ENCODE peak calls at places on chromosomes 4 and X, in nine cellular contexts. Z is CD4-positive, alpha-beta T cell; Y is GM13977; J is stomach; W is choroid plexus epithelial cell; Q is BJ; S is AG10803; I is tibial artery; U is neural crest cell. P is an unnamed sample.

GRCh38 chr4:118683513-118683912 is 1.7 kb upstream of the METTL14 start:
- DNase-seq in Z (no peak), U (no peak), S (no peak), Q (no peak), W (peak), Y (no peak), I (no peak), J (no peak), P (no peak)

GRCh38 chr4:156390599-156391296 is 437.1 kb upstream of the CTSO start:
- DNase-seq in Q (no peak), I (no peak), J (no peak), Y (no peak), S (peak), Z (no peak), W (peak), U (no peak), P (no peak)

GRCh38 chr4:48337726-48338125 is 3.6 kb upstream of the SLAIN2 start:
- DNase-seq in S (no peak), Y (no peak), I (no peak), Z (no peak), W (no peak), J (no peak), Q (no peak), U (no peak), P (no peak)

GRCh38 chrX:15956684-15957083 is 102.1 kb upstream of the AP1S2 start:
- DNase-seq in J (no peak), S (no peak), I (no peak), Z (no peak), W (peak), U (no peak), Y (no peak), Q (no peak), P (no peak)

GRCh38 chr4:165210566-165210965 is 3.2 kb downstream of the KLHL2 start:
- DNase-seq in Z (no peak), Q (no peak), U (no peak), Y (no peak), J (no peak), I (no peak), S (no peak), W (no peak), P (no peak)

GRCh38 chrX:110409925-110410324 is 51.3 kb downstream of the RTL9 start:
- DNase-seq in J (no peak), Y (no peak), W (peak), I (no peak), S (no peak), U (no peak), Z (no peak), Q (no peak), P (no peak)

GRCh38 chrX:42686706-42687105 is 91.3 kb downstream of the PPP1R2C start:
- DNase-seq in U (no peak), Z (no peak), Y (no peak), W (no peak), S (peak), J (no peak), Q (no peak), I (no peak), P (no peak)

GRCh38 chr4:94895081-94895480 is 137.3 kb downstream of the BMPR1B start:
- DNase-seq in S (no peak), U (no peak), Q (no peak), Y (no peak), J (no peak), I (no peak), Z (no peak), W (peak), P (no peak)

GRCh38 chr4:185255868-185256267 is 46.5 kb downstream of the SNX25 start:
- DNase-seq in Y (no peak), S (no peak), I (no peak), Q (no peak), U (no peak), Z (no peak), W (no peak), J (no peak), P (no peak)

GRCh38 chrX:21658152-21658737 is at the start of gene KLHL34:
- DNase-seq in S (no peak), U (no peak), Y (peak), W (no peak), J (no peak), Z (peak), I (no peak), Q (no peak), P (no peak)

GRCh38 chr4:188107931-188108843 is 1.2 kb downstream of the TRIML2 start:
- DNase-seq in I (no peak), S (peak), Z (no peak), Y (no peak), U (no peak), J (no peak), Q (peak), W (peak), P (no peak)

GRCh38 chr4:8158710-8159521 is at the start of gene ABLIM2:
- DNase-seq in Q (peak), S (peak), W (peak), I (peak), Z (peak), Y (peak), J (peak), U (peak), P (peak)

GRCh38 chrX:37976153-37976552 is 30.2 kb upstream of the SYTL5 start:
- DNase-seq in I (no peak), Z (no peak), Y (no peak), W (peak), Q (no peak), J (no peak), S (no peak), U (no peak), P (no peak)

GRCh38 chr4:102064747-102065442 is 274.4 kb downstream of the BANK1 start:
- DNase-seq in W (no peak), Q (no peak), I (no peak), U (no peak), Z (no peak), J (no peak), S (no peak), Y (no peak), P (no peak)

GRCh38 chrX:67893931-67894330 is 350.1 kb downstream of the AR start:
- DNase-seq in W (peak), Y (no peak), Z (no peak), U (no peak), J (no peak), I (no peak), Q (no peak), S (no peak), P (no peak)

GRCh38 chr4:14874990-14875389 is 127.3 kb upstream of the CPEB2 start:
- DNase-seq in Q (no peak), S (no peak), Y (no peak), I (no peak), J (no peak), Z (no peak), U (no peak), W (no peak), P (no peak)

GRCh38 chr4:42048394-42048793 is 58.1 kb downstream of the SLC30A9 start:
- DNase-seq in J (no peak), Z (no peak), S (peak), Q (peak), Y (no peak), I (no peak), U (no peak), W (peak), P (no peak)

GRCh38 chr4:156196722-156197121 is 243.1 kb upstream of the CTSO start:
- DNase-seq in U (no peak), Z (no peak), I (no peak), S (no peak), J (no peak), W (no peak), Q (no peak), Y (no peak), P (no peak)

GRCh38 chr4:53943345-53944085 is 120.9 kb downstream of the CHIC2 start:
- DNase-seq in U (no peak), I (no peak), S (peak), Z (no peak), J (no peak), W (peak), Q (no peak), Y (no peak), P (no peak)

GRCh38 chr4:188127157-188127874 is 11.9 kb upstream of the TRIML1 start:
- DNase-seq in Q (peak), J (no peak), Y (no peak), I (no peak), W (peak), U (no peak), S (peak), Z (no peak), P (no peak)

GRCh38 chrX:154739952-154740351 is 10.9 kb downstream of the GAB3 start:
- DNase-seq in J (no peak), S (no peak), Q (no peak), Y (no peak), U (no peak), Z (no peak), W (no peak), I (no peak), P (no peak)

GRCh38 chr4:8585186-8585585 is 5.0 kb downstream of the GPR78 start:
- DNase-seq in Z (no peak), I (no peak), J (no peak), S (no peak), Q (no peak), U (no peak), Y (no peak), W (no peak), P (no peak)

GRCh38 chr4:6280365-6280996 is 10.8 kb downstream of the WFS1 start:
- DNase-seq in U (no peak), Q (no peak), Z (no peak), I (no peak), Y (no peak), W (no peak), S (no peak), J (no peak), P (no peak)

GRCh38 chr4:166014411-166014810 is 141.4 kb downstream of the TLL1 start:
- DNase-seq in J (no peak), Z (no peak), W (no peak), I (no peak), Q (no peak), S (no peak), Y (no peak), U (no peak), P (no peak)

GRCh38 chr4:3799496-3799895 is 33.3 kb downstream of the ADRA2C start:
- DNase-seq in Z (no peak), I (no peak), W (no peak), U (no peak), Q (no peak), Y (no peak), J (no peak), S (no peak), P (no peak)

GRCh38 chr4:28463184-28463690 is 1602.6 kb downstream of the STIM2 start:
- DNase-seq in Y (no peak), Z (no peak), J (no peak), S (peak), Q (no peak), U (no peak), W (no peak), I (no peak), P (no peak)

GRCh38 chr4:22474636-22475310 is 41.1 kb downstream of the ADGRA3 start:
- DNase-seq in I (no peak), W (peak), Y (no peak), S (no peak), U (no peak), Z (no peak), J (no peak), Q (no peak), P (no peak)
- TF ChIP-seq CTCF in I (no peak), W (no peak), Y (no peak), S (no peak), U (no peak), Z (no peak), J (no peak), Q (no peak), P (no peak)

DNA sequence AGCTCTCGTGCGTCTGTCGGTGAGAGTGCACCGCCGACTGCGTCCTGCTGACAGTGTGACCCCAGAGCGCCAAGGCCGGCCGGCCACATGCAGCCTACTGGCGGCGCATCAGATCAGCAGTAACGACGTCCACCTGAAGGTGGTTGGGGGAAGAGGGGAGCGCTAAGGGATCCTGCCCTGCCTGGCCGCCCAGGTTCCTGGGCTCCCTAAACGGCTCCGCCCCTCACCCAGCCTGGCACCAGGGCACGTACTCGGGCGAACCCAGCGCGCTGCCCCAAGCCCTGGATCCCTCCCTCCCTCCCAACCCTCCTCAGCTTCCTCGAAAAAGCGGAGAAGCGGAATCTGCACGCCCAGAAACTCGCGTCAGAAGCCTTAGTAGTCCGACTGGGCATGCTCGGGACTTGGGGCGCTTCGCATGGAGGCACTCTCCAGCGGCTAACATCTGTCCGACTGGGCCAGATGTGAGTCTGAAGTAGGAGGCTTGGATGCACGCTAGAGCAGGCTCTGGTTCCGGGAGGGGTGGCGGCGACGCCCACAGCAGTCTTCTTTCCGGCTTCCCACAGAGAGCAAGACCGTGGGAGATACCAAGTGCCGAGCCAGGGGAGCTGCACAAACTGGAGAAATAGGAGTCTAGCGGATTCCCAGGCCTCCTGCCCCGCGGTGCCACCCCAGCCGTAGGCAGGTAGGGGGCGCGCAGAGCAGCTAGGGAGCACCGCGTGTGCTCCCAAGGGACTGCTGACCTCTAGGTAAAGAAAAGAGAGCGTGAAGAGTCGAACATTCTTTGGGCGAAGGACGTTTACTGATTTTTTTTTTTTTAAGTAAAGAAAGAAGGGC is 114.4 kb upstream of the TEX13C start:
- DNase-seq in S (peak), Z (no peak), I (peak), U (peak), J (peak), Q (no peak), Y (peak), W (peak), P (peak)
- TF ChIP-seq CTCF in S (no peak), Z (no peak), I (peak), U (peak), J (no peak), Q (no peak), Y (no peak), W (no peak), P (peak)

GRCh38 chr4:139806929-139807328 is 141.3 kb downstream of the MGST2 start:
- DNase-seq in U (no peak), W (no peak), Q (no peak), S (no peak), I (no peak), Z (no peak), J (no peak), Y (no peak), P (no peak)
- TF ChIP-seq CTCF in U (no peak), W (no peak), Q (no peak), S (no peak), I (no peak), Z (no peak), J (no peak), Y (peak), P (no peak)

GRCh38 chrX:114582698-114583395 is 1.0 kb upstream of the HTR2C start:
- DNase-seq in S (no peak), Z (no peak), Y (peak), J (no peak), U (peak), Q (no peak), I (no peak), W (no peak), P (no peak)

GRCh38 chrX:114581528-114582263 is 2.2 kb upstream of the HTR2C start:
- DNase-seq in S (peak), W (no peak), Y (no peak), I (no peak), J (no peak), Q (no peak), U (no peak), Z (no peak), P (peak)

GRCh38 chrX:114583646-114584433 is at the start of gene HTR2C:
- DNase-seq in Q (no peak), S (no peak), U (no peak), Z (no peak), I (no peak), Y (peak), J (no peak), W (no peak), P (no peak)

GRCh38 chrX:114582264-114582632 is 1.6 kb upstream of the HTR2C start:
- DNase-seq in J (no peak), Y (no peak), Z (no peak), S (no peak), I (no peak), W (no peak), U (no peak), Q (no peak), P (no peak)

DNA sequence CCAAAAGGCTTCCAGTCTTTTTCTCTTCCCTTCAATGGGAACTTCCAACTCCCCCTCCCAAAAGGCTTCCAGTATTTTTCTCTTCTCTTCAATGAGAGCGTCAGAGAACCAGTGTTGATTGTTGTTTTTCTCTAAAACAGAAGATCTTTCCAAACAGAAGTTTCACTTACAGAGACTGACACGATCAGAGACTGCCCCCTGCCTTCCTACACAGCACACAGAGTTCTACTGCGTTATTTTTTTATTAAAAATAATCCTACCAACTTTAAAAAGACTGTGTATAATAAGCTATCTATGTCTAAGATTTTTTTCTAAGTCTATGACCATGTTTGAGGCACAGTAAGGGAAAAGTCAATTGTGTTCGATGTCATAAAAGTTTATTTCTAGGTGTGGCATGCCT is 3.5 kb upstream of the HTR2C start:
- DNase-seq in S (no peak), W (no peak), I (no peak), U (no peak), J (no peak), Q (no peak), Y (no peak), Z (no peak), P (no peak)
- TF ChIP-seq CTCF in S (no peak), W (no peak), I (no peak), U (peak), J (no peak), Q (no peak), Y (no peak), Z (no peak), P (peak)

GRCh38 chr4:107036602-107037151 is 564 bp upstream of the DKK2 start:
- DNase-seq in I (no peak), J (no peak), U (no peak), W (no peak), Q (no peak), Y (peak), Z (no peak), S (no peak), P (no peak)

GRCh38 chr4:107037188-107037587 is 1.1 kb upstream of the DKK2 start:
- DNase-seq in W (peak), S (peak), U (peak), Q (no peak), Y (peak), I (peak), J (no peak), Z (no peak), P (peak)

GRCh38 chr4:107034982-107035710 is 967 bp downstream of the DKK2 start:
- DNase-seq in Y (peak), Z (no peak), J (no peak), I (peak), S (peak), Q (no peak), U (peak), W (peak), P (peak)

GRCh38 chr4:107035711-107036601 is at the start of gene DKK2:
- DNase-seq in Y (peak), S (peak), Q (no peak), J (no peak), U (peak), I (peak), W (peak), Z (no peak), P (peak)

GRCh38 chr4:107034091-107034698 is 1.9 kb downstream of the DKK2 start:
- DNase-seq in W (peak), Z (no peak), Q (no peak), Y (no peak), S (peak), I (peak), J (no peak), U (peak), P (peak)
- TF ChIP-seq CTCF in W (peak), Z (no peak), Q (peak), Y (no peak), S (peak), I (no peak), J (no peak), U (peak), P (peak)

P was measured in progenitor cell of endocrine pancreas.